ENCODE peak calls at places on chromosomes 11 and 22, in eight cellular contexts. M, G, Z, E, R, N, K and C are unnamed samples.

GRCh38 chr11:57249384-57250319 is 12.6 kb upstream of the APLNR start:
- DNase-seq in M (no peak), G (peak; percentile 69), Z (peak; percentile 49), E (peak; percentile 74), R (peak; percentile 68), N (peak; percentile 75), K (peak; percentile 23), C (peak; percentile 80)

GRCh38 chr11:121321614-121322243 is 29.2 kb downstream of the SC5D start:
- DNase-seq in M (no peak), G (peak; percentile 25), Z (peak; percentile 32), E (no peak), R (no peak), N (peak; percentile 42), K (no peak), C (no peak)

GRCh38 chr22:25655536-25655935 is 86.5 kb upstream of the MYO18B start:
- DNase-seq in M (no peak), G (no peak), Z (no peak), E (no peak), R (no peak), N (no peak), K (no peak), C (no peak)

GRCh38 chr11:91967018-91967715 is 257.5 kb upstream of the FAT3 start:
- DNase-seq in M (no peak), G (no peak), Z (no peak), E (no peak), R (no peak), N (no peak), K (no peak), C (no peak)

GRCh38 chr11:119793335-119793984 is 64.5 kb upstream of the NECTIN1 start:
- DNase-seq in M (no peak), G (no peak), Z (no peak), E (no peak), R (no peak), N (no peak), K (no peak), C (peak; percentile 46)

GRCh38 chr22:17941501-17942406 is 82.6 kb downstream of the MICAL3 start:
- DNase-seq in M (no peak), G (no peak), Z (no peak), E (peak; percentile 84), R (no peak), N (no peak), K (no peak), C (no peak)

GRCh38 chr11:91857194-91857593 is 367.4 kb upstream of the FAT3 start:
- DNase-seq in M (no peak), G (no peak), Z (peak; percentile 8), E (no peak), R (no peak), N (no peak), K (no peak), C (no peak)

GRCh38 chr11:75525433-75526191 is at the start of gene GDPD5:
- DNase-seq in M (peak; percentile 81), G (peak; percentile 87), Z (peak; percentile 87), E (peak; percentile 90), R (peak; percentile 90), N (peak; percentile 87), K (peak; percentile 72), C (peak; percentile 92)

GRCh38 chr22:42623756-42624446 is 9.2 kb upstream of the POLDIP3 start:
- DNase-seq in M (no peak), G (no peak), Z (no peak), E (peak; percentile 56), R (no peak), N (no peak), K (no peak), C (no peak)

GRCh38 chr22:23177197-23177596 is 3.1 kb upstream of the BCR start:
- DNase-seq in M (no peak), G (no peak), Z (no peak), E (no peak), R (no peak), N (no peak), K (no peak), C (no peak)

GRCh38 chr11:120131941-120132644 is 5.8 kb downstream of the TRIM29 start:
- DNase-seq in M (no peak), G (no peak), Z (no peak), E (no peak), R (peak; percentile 24), N (no peak), K (no peak), C (peak; percentile 45)

GRCh38 chr11:74011360-74012071 is 2.6 kb upstream of the UCP3 start:
- DNase-seq in M (no peak), G (peak; percentile 4), Z (no peak), E (no peak), R (no peak), N (peak; percentile 76), K (peak; percentile 33), C (no peak)

GRCh38 chr22:44536411-44536810 is 38.4 kb upstream of the RTL6 start:
- DNase-seq in M (no peak), G (no peak), Z (no peak), E (no peak), R (no peak), N (no peak), K (no peak), C (no peak)

GRCh38 chr11:83543918-83544491 is 257.8 kb upstream of the CCDC90B start:
- DNase-seq in M (no peak), G (no peak), Z (no peak), E (no peak), R (no peak), N (peak; percentile 2), K (no peak), C (no peak)

GRCh38 chr22:37561209-37562048 is 1.1 kb downstream of the CDC42EP1 start:
- DNase-seq in M (peak; percentile 83), G (peak; percentile 86), Z (peak; percentile 92), E (peak; percentile 93), R (peak; percentile 92), N (peak; percentile 95), K (peak; percentile 76), C (peak; percentile 96)

GRCh38 chr11:102061276-102061675 is 14.0 kb downstream of the CFAP300 start:
- DNase-seq in M (no peak), G (no peak), Z (no peak), E (no peak), R (no peak), N (no peak), K (no peak), C (no peak)